ENCODE peak calls at places on chromosomes 11 and 22, in four cellular contexts. C is A549, Y is IMR-90, F is GM12878. X is an unnamed sample.

GRCh38 chr11:8234910-8235309 is 28.8 kb downstream of the LMO1 start:
- DNase-seq in C (no peak), Y (no peak), F (no peak), X (no peak)

GRCh38 chr22:44419429-44419828 is 78.6 kb downstream of the RTL6 start:
- DNase-seq in C (no peak), Y (peak; percentile 40), F (no peak), X (no peak)

GRCh38 chr11:107769189-107769588 is 57.3 kb upstream of the SLN start:
- DNase-seq in C (no peak), Y (peak; percentile 70), F (no peak), X (no peak)

GRCh38 chr11:60838132-60838531 is 3.8 kb upstream of the CCDC86 start:
- DNase-seq in C (no peak), Y (peak; percentile 28), F (no peak), X (peak; percentile 27)

GRCh38 chr11:118691926-118692830 is 12.7 kb upstream of the TREH start:
- DNase-seq in C (no peak), Y (peak; percentile 67), F (peak; percentile 76), X (no peak)

GRCh38 chr11:72856065-72856464 is 41.9 kb downstream of the ATG16L2 start:
- DNase-seq in C (no peak), Y (no peak), F (no peak), X (no peak)

GRCh38 chr11:2527621-2528291 is 82.9 kb downstream of the KCNQ1 start:
- DNase-seq in C (no peak), Y (no peak), F (no peak), X (no peak)

GRCh38 chr11:58165504-58166106 is 23.3 kb upstream of the OR9Q2 start:
- DNase-seq in C (no peak), Y (no peak), F (no peak), X (no peak)

GRCh38 chr11:65625628-65626342 is 10.2 kb downstream of the PCNX3 start:
- DNase-seq in C (peak; percentile 69), Y (no peak), F (no peak), X (peak; percentile 54)

GRCh38 chr11:64011371-64011770 is 24.4 kb upstream of the FLRT1 start:
- DNase-seq in C (no peak), Y (no peak), F (no peak), X (no peak)
- TF ChIP-seq BHLHE40 in C (no peak), Y (no peak), F (no peak), X (no peak)

DNA sequence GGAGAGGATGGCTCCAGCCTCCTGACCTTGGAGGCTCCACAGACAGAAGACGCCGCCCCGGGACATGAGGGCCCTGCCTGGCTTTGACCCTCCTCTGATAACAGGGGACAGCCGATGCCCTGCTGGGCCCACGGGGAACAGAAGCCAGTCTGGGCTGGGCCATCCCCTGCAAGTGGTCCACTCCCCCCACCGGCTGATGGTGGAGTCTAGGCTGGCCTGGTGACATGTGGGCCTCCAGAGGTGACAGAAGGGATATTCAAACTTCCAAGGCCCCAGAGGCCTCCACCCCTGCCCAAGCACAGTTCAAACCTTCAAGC is 930.1 kb downstream of the BRD1 start:
- DNase-seq in C (no peak), Y (no peak), F (no peak), X (no peak)
- TF ChIP-seq BHLHE40 in C (no peak), Y (no peak), F (no peak), X (no peak)

DNA sequence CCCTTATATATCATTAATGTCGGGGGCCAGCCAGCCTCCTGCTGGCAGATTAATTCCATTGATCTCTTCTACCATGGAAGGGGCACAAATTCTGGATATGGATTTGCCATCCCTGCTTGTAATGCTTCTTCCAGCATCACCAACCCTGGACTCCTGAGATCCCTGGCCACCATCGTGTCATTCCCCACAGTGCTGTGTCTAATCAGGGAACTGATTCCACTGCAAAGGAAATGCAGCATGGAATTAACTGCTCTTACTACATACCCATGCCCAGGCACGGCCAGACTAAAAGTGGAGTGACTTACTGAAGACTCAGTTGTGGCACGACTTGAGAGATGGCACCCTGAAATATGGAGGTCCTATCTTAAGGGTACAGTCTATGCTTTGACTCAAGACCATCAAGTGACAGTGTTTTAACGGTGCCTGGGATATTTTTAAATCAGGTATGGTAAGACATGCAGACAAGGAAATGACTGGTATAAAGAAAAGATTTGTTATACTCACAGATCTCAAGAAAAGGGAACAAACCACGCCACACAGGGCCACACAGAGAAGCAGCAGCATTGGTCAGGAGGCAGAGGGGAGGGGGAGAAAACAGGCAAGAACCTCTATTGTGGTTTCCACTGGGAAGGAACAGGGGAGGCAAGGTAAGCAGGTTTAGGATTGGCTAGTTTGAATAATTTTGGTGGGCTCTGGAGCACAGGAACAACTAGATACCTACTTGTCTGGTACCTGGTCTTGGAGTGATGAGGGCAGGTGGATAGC is 65.1 kb downstream of the IGLL5 start:
- DNase-seq in C (no peak), Y (no peak), F (no peak), X (no peak)
- TF ChIP-seq BHLHE40 in C (no peak), Y (no peak), F (no peak), X (no peak)

GRCh38 chr11:11449327-11449726 is 96.3 kb upstream of the CSNK2A3 start:
- DNase-seq in C (no peak), Y (no peak), F (no peak), X (no peak)

GRCh38 chr11:11446562-11446961 is 93.5 kb upstream of the CSNK2A3 start:
- DNase-seq in C (no peak), Y (no peak), F (no peak), X (no peak)

GRCh38 chr11:11446967-11447366 is 93.9 kb upstream of the CSNK2A3 start:
- DNase-seq in C (no peak), Y (no peak), F (no peak), X (no peak)

GRCh38 chr11:11450744-11451362 is 97.8 kb upstream of the CSNK2A3 start:
- DNase-seq in C (no peak), Y (peak; percentile 87), F (no peak), X (no peak)

DNA sequence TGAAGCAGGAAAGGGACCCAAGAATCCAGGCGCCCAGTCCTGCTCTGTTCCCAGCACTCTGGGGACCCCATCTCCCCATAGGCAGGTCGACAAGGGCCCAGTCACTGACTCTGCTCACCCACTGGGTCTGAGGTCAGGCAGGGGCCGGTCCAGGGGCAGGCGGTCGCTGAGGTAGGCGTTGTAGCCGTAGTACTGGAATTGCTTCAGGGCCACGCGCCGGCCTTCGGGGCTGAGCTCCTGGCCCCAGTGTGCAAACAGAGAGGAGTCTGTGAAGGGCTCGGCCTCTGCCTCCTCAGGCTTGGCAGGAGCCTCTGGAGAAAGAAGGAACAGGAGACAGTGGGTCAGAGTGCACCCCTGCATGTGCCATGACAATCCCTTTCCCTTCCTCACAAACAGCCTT is 95.6 kb upstream of the CSNK2A3 start:
- DNase-seq in C (no peak), Y (no peak), F (no peak), X (no peak)
- TF ChIP-seq BHLHE40 in C (no peak), Y (no peak), F (no peak), X (no peak)

GRCh38 chr11:117610901-117611300 is 186.1 kb downstream of the DSCAML1 start:
- DNase-seq in C (no peak), Y (no peak), F (no peak), X (no peak)
- TF ChIP-seq BHLHE40 in C (no peak), Y (no peak), F (no peak), X (no peak)

GRCh38 chr22:37569009-37569920 is 9.0 kb downstream of the CDC42EP1 start:
- DNase-seq in C (no peak), Y (no peak), F (no peak), X (no peak)
- TF ChIP-seq BHLHE40 in C (no peak), Y (no peak), F (no peak), X (no peak)

DNA sequence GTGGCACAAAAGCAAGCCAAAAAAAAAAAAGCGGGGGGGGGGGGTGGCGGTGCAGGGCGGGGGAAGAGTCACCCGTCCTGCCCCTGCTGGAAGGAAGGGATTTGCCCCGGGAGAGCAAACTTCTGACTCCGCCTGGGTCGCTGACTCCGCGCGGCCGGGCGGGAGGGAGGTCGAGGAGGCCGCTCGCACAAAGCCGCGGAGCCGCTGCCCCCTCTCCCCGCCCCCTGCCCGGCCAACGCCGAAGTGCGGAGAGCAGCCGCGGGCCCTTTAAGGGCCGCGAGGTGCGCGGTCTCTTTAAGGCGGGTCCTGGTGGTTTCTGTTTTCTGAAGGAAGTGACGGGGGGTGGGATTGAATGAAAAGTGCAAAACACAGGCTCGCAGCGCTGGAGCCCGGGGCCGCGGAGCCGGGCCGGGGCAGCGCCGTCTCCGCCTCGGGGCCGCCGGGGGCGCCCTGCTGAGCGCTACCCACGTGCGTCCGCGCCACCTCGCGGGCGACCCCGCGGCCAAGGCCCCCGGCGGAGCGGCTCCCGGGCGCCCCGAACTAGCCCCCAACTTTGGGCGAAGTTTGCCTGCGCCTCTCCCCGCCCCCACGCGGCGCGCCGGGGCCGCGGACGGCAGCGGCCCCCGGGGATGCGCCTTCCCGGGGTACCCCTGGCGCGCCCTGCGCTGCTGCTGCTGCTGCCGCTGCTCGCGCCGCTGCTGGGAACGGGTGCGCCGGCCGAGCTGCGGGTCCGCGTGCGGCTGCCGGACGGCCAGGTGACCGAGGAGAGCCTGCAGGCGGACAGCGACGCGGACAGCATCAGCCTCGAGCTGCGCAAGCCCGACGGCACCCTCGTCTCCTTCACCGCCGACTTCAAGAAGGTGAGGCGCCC is at the start of gene OAF:
- DNase-seq in C (peak; percentile 65), Y (peak; percentile 83), F (no peak), X (peak; percentile 83)
- TF ChIP-seq BHLHE40 in C (no peak), Y (no peak), F (peak; percentile 7), X (no peak)

GRCh38 chr11:32704775-32705174 is 89.7 kb downstream of the CCDC73 start:
- DNase-seq in C (no peak), Y (no peak), F (no peak), X (no peak)

GRCh38 chr11:32705309-32706033 is 89.0 kb downstream of the CCDC73 start:
- DNase-seq in C (no peak), Y (no peak), F (no peak), X (no peak)

GRCh38 chr11:32704261-32704660 is 90.2 kb downstream of the CCDC73 start:
- DNase-seq in C (no peak), Y (no peak), F (no peak), X (no peak)

GRCh38 chr11:32706985-32707736 is 87.3 kb downstream of the CCDC73 start:
- DNase-seq in C (peak; percentile 60), Y (peak; percentile 82), F (peak; percentile 5), X (no peak)
- TF ChIP-seq BHLHE40 in C (no peak), Y (peak; percentile 67), F (no peak), X (no peak)

DNA sequence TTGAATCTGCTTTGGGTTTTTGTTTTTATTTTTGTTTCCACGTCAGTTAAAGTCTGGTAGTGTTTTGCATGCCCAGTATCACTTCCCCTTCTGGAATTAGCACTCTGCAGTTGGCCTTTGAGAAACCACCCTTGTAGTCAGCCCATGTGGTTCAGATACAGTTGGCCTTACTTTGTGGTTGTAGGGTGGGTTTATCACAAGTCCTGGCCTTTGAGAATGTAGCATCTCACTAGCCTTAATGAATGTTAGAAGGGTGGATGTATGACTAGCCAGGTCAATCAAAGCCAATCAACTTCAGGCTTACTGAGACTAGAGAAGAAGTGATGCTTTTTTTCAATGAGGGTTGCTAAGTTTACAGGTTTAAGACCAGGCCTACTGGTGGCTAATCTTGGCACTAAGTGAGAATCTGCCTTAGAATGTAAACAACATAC is 19.8 kb downstream of the ARL14EP start:
- DNase-seq in C (no peak), Y (no peak), F (peak; percentile 97), X (no peak)
- TF ChIP-seq BHLHE40 in C (no peak), Y (no peak), F (no peak), X (no peak)

DNA sequence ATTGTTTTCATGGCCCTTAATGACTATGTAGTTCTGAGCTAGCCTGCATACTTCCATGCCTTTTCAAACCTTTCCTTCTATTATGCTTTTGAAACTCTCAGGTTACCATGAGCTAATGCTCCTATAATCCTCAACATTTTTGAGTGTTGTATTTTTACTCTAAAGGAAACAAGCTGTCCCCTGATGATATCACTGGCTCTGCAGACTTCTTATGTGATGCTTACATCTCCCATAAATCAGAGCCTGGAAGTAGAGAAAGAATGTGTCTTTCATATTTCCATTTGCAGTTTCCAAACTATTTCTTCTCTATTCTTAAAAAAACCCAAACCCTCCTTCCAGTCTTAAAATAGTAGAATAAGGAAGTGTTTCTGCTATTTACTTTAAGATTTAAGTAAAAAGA is 159.1 kb upstream of the RAG2 start:
- DNase-seq in C (no peak), Y (no peak), F (no peak), X (no peak)
- TF ChIP-seq BHLHE40 in C (no peak), Y (no peak), F (no peak), X (no peak)

X was measured in HEK293T.